ENCODE peak calls at places on chromosomes 13 and 19, in six cellular contexts. Y is hepatocyte, Z is left lung, B is H1, J is mucosa of descending colon, D is left ventricle myocardium inferior. F is an unnamed sample.

GRCh38 chr13:102399791-102400618 is 1.8 kb downstream of the FGF14 start:
- DNase-seq in D (peak; percentile 25), Z (peak; percentile 76), Y (no peak), J (no peak), B (no peak), F (peak; percentile 67)

GRCh38 chr19:11479470-11480080 is 1.3 kb downstream of the ELAVL3 start:
- DNase-seq in J (peak; percentile 60), Y (peak; percentile 67), B (peak; percentile 67), D (peak; percentile 34), Z (peak; percentile 80), F (peak; percentile 92)

GRCh38 chr19:49499030-49499670 is 2.9 kb downstream of the RPS11 start:
- DNase-seq in Z (no peak), B (no peak), J (no peak), D (no peak), Y (no peak), F (peak; percentile 56)

GRCh38 chr13:20126460-20127262 is 34.2 kb downstream of the GJA3 start:
- DNase-seq in J (peak; percentile 11), D (no peak), Z (no peak), B (no peak), Y (no peak), F (no peak)

GRCh38 chr13:75566658-75567057 is 17.1 kb downstream of the UCHL3 start:
- DNase-seq in J (no peak), D (no peak), Y (peak; percentile 24), B (no peak), Z (no peak), F (no peak)

GRCh38 chr13:114152831-114153371 is 20.5 kb upstream of the RASA3 start:
- DNase-seq in B (no peak), Y (peak; percentile 3), Z (peak; percentile 68), J (no peak), D (no peak), F (peak; percentile 86)

GRCh38 chr19:12247644-12248222 is 47.0 kb downstream of the ZNF44 start:
- DNase-seq in Z (no peak), B (no peak), Y (no peak), D (no peak), J (no peak), F (no peak)

GRCh38 chr13:76944457-76944856 is 3.9 kb upstream of the ACOD1 start:
- DNase-seq in Z (no peak), B (no peak), J (no peak), D (no peak), Y (no peak), F (peak; percentile 68)

GRCh38 chr19:5978606-5979552 is 939 bp upstream of the RANBP3 start:
- DNase-seq in Y (no peak), B (no peak), J (peak; percentile 51), Z (no peak), D (no peak), F (peak; percentile 37)

GRCh38 chr13:39322836-39323585 is 280.0 kb downstream of the LHFPL6 start:
- DNase-seq in B (no peak), Z (no peak), Y (no peak), J (no peak), D (no peak), F (no peak)

GRCh38 chr13:44899967-44900366 is 89.3 kb downstream of the NUFIP1 start:
- DNase-seq in Z (no peak), J (no peak), Y (no peak), D (no peak), B (no peak), F (no peak)

GRCh38 chr13:99686157-99686572 is 184.9 kb downstream of the TM9SF2 start:
- DNase-seq in Y (peak; percentile 73), Z (no peak), D (peak; percentile 53), J (peak; percentile 51), B (no peak), F (peak; percentile 52)

GRCh38 chr13:112995395-112996091 is 26.5 kb downstream of the MCF2L start:
- DNase-seq in Y (no peak), Z (peak; percentile 67), J (peak; percentile 89), B (no peak), D (no peak), F (no peak)

GRCh38 chr19:58434217-58434616 is 5.7 kb downstream of the ZNF132 start:
- DNase-seq in D (no peak), Y (no peak), J (no peak), Z (no peak), B (no peak), F (no peak)

GRCh38 chr19:31715249-31715944 is 366.2 kb upstream of the TSHZ3 start:
- DNase-seq in J (no peak), D (no peak), Z (no peak), B (no peak), Y (no peak), F (no peak)

GRCh38 chr19:17206736-17207581 is 8.2 kb upstream of the USE1 start:
- DNase-seq in Z (no peak), B (no peak), Y (peak; percentile 2), J (no peak), D (no peak), F (peak; percentile 44)

GRCh38 chr13:20968745-20969144 is 66.2 kb upstream of the XPO4 start:
- DNase-seq in J (no peak), D (no peak), Y (no peak), Z (no peak), B (no peak), F (no peak)

GRCh38 chr19:3047307-3048189 is 14.7 kb downstream of the TLE5 start:
- DNase-seq in B (no peak), Z (peak; percentile 84), D (peak; percentile 79), J (peak; percentile 95), Y (peak; percentile 93), F (peak; percentile 96)

GRCh38 chr19:54449701-54450069 is 686 bp downstream of the LENG8 start:
- DNase-seq in J (no peak), B (no peak), Y (peak; percentile 58), Z (no peak), D (no peak), F (peak; percentile 83)

GRCh38 chr13:114032121-114032799 is 58.4 kb upstream of the C13orf46 start:
- DNase-seq in J (no peak), B (no peak), Y (no peak), Z (no peak), D (no peak), F (peak; percentile 98)

GRCh38 chr19:52397310-52398090 is at the start of gene ZNF528:
- DNase-seq in J (peak; percentile 98), B (peak; percentile 80), Z (peak; percentile 96), Y (peak; percentile 96), D (peak; percentile 97), F (peak; percentile 97)

GRCh38 chr19:33391631-33392249 is 18.2 kb downstream of the CEBPG start:
- DNase-seq in Z (no peak), J (no peak), D (no peak), Y (no peak), B (no peak), F (peak; percentile 85)
- H3K4me1 ChIP-seq in Z (peaks cover 37% of the 10 kb centered on the region), J (peaks cover 50% of the 10 kb centered on the region), D (peaks cover 98% of the 10 kb centered on the region), Y (peaks cover 59% of the 10 kb centered on the region), B (peaks cover 1% of the 10 kb centered on the region), F (peaks cover 36% of the 10 kb centered on the region)

DNA sequence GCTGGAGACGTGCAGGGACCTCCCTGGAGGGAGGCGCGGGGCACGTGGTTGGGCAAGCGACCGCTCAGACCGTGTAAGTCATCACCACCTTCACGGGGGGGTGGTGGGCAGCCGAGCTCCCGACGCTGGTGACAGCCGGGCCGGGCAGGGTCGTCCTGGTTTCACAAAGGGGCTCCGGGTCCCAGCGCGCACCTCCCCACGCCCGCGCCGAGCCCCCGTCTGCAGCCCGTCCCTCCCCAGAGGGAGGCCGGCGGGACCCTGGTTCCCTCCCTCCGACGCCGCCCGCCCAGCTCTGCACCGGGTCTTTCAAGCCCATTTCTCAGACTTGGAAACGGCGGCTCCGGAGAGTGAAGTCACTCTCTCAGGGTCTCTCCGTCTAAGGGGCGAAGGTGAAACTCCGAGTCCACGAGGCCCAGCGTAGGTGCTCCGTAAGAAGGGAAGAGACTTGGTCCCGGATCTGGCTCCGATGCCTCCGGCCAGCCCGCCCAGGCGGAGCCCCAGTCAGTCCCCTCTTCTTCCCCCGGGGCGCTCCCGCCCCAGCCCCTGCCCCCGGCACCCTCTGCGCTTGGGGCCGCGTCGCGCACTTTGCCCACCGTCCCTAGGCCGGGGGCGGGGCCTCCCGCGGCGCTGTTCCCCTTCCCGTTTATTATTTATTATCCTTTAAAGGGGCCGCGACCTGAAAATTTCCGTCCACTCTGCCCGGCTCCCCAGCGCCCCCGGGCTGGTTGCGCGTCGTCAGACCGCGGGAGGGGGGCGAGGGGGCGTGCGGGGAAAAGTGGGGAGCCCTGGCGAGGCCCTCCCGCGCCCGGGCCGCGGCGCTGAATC is 536 bp upstream of the ARID3A start:
- DNase-seq in Y (peak; percentile 94), Z (peak; percentile 93), B (peak; percentile 75), D (peak; percentile 80), J (peak; percentile 75), F (peak; percentile 100)
- TF ChIP-seq CTCF in Y (no peak), Z (no peak), B (no peak), D (no peak), J (no peak), F (no peak)

GRCh38 chr19:15282311-15282705 is 50.0 kb downstream of the BRD4 start:
- DNase-seq in J (no peak), D (no peak), B (no peak), Y (no peak), Z (no peak), F (no peak)
- H3K4me1 ChIP-seq in J (peaks cover 75% of the 10 kb centered on the region), D (peaks cover 100% of the 10 kb centered on the region), B (peaks cover 4% of the 10 kb centered on the region), Y (peaks cover 73% of the 10 kb centered on the region), Z (peaks cover 66% of the 10 kb centered on the region), F (peaks cover 52% of the 10 kb centered on the region)

GRCh38 chr13:28819046-28819747 is 942 bp upstream of the MTUS2 start:
- DNase-seq in D (no peak), J (no peak), Y (peak; percentile 26), B (no peak), Z (no peak), F (no peak)

GRCh38 chr13:28819748-28820098 is 416 bp upstream of the MTUS2 start:
- DNase-seq in B (no peak), J (peak; percentile 16), Y (peak; percentile 86), Z (peak; percentile 87), D (peak; percentile 69), F (peak; percentile 96)

GRCh38 chr13:28820099-28821051 is at the start of gene MTUS2:
- DNase-seq in D (no peak), Z (peak; percentile 55), B (no peak), Y (peak; percentile 61), J (no peak), F (peak; percentile 34)

GRCh38 chr13:28822161-28822560 is 2.0 kb downstream of the MTUS2 start:
- DNase-seq in Y (no peak), D (no peak), J (no peak), B (no peak), Z (no peak), F (peak; percentile 34)

DNA sequence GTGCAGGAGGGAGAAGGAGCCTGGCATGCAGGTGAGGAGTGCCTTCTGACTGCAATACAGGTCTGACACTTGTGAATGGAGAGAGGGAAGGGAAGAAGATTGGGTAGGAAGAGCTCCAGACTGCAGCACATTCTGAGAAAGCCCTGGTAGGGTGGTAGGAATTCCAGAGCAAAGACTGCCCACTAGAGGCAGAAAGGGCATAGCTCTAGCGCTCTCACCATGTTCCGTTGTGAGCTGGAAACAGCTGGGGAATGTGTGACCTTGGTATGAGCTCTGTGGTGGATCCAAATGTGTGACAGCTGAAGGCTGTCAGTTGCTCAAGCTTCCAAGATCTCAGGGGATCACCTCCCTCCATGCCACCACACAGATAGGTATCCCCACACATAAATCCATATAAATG is 2.9 kb upstream of the MTUS2 start:
- DNase-seq in J (no peak), B (no peak), D (no peak), Z (no peak), Y (no peak), F (peak; percentile 13)
- TF ChIP-seq CTCF in J (no peak), B (peak; percentile 72), D (no peak), Z (no peak), Y (no peak), F (peak; percentile 19)

F was measured in osteoblast.